ENCODE peak calls at places on chromosomes 13 and 19, in four cellular contexts. O is fibroblast of pulmonary artery; S is activated naive CD4-positive, alpha-beta T cell treated with anti-CD3 and anti-CD28 coated beads for 36 hours; B is IMR-90. A is an unnamed sample.

GRCh38 chr19:55340144-55340783 is 588 bp downstream of the KMT5C start:
- DNase-seq in S (peak), O (no peak), B (no peak), A (peak)

GRCh38 chr19:55519461-55520311 is 17.2 kb downstream of the SBK2 start:
- DNase-seq in O (peak), B (peak), S (no peak), A (peak)

GRCh38 chr19:42228640-42229039 is 8.5 kb downstream of the ZNF526 start:
- DNase-seq in B (no peak), O (no peak), S (no peak), A (no peak)

GRCh38 chr19:1231729-1232128 is 6.1 kb downstream of the CBARP start:
- DNase-seq in B (no peak), S (no peak), O (no peak), A (no peak)

GRCh38 chr19:4320419-4320818 is 16.0 kb downstream of the FSD1 start:
- DNase-seq in O (no peak), S (no peak), B (no peak), A (no peak)

GRCh38 chr19:5588441-5588840 is 20.7 kb upstream of the TINCR start:
- DNase-seq in B (no peak), S (no peak), O (no peak), A (no peak)

GRCh38 chr13:41905600-41906254 is 55.2 kb downstream of the VWA8 start:
- DNase-seq in B (peak), O (peak), S (no peak), A (peak)

GRCh38 chr13:101283782-101284181 is 132.5 kb downstream of the NALCN start:
- DNase-seq in O (no peak), S (no peak), B (no peak), A (no peak)

GRCh38 chr13:64332048-64332447 is 2898.1 kb downstream of the PCDH9 start:
- DNase-seq in O (no peak), B (peak), S (no peak), A (no peak)

GRCh38 chr19:991174-991931 is 7.2 kb downstream of the WDR18 start:
- DNase-seq in O (peak), B (peak), S (peak), A (peak)

GRCh38 chr13:28401303-28402056 is 93.4 kb downstream of the FLT1 start:
- DNase-seq in B (peak), O (peak), S (no peak), A (peak)

GRCh38 chr13:52374873-52375411 is 31.0 kb downstream of the THSD1 start:
- DNase-seq in S (no peak), B (no peak), O (no peak), A (no peak)

GRCh38 chr13:106100261-106100919 is 435.1 kb downstream of the EFNB2 start:
- DNase-seq in S (no peak), B (no peak), O (no peak), A (no peak)

GRCh38 chr13:32802159-32802558 is 214.1 kb upstream of the KL start:
- DNase-seq in S (no peak), B (no peak), O (peak), A (no peak)